ENCODE peak calls at places on chromosomes 12 and 14, in four cellular contexts. One of them, this sample, is unnamed.

GRCh38 chr12:57590536-57590891 is 478 bp upstream of the PIP4K2C start:
- DNase-seq in T-helper 17 cell: no peak
- DNase-seq in small intestine: no peak
- DNase-seq in NCI-H460: no peak
- DNase-seq in this sample: no peak

GRCh38 chr12:8011331-8011730 is 21.2 kb upstream of the FOXJ2 start:
- DNase-seq in small intestine: no peak
- DNase-seq in T-helper 17 cell: no peak
- DNase-seq in NCI-H460: no peak
- DNase-seq in this sample: no peak

GRCh38 chr12:48061943-48062719 is 43.7 kb downstream of the SENP1 start:
- DNase-seq in T-helper 17 cell: no peak
- DNase-seq in small intestine: peak; percentile 22
- DNase-seq in NCI-H460: peak; percentile 28
- DNase-seq in this sample: no peak

GRCh38 chr14:23308721-23309445 is 2.2 kb downstream of the BCL2L2 start:
- DNase-seq in T-helper 17 cell: no peak
- DNase-seq in NCI-H460: no peak
- DNase-seq in small intestine: no peak
- DNase-seq in this sample: no peak

GRCh38 chr12:71007736-71008449 is 87.4 kb upstream of the PTPRR start:
- DNase-seq in T-helper 17 cell: no peak
- DNase-seq in NCI-H460: no peak
- DNase-seq in small intestine: no peak
- DNase-seq in this sample: no peak

GRCh38 chr12:121575051-121575450 is 5.8 kb downstream of the KDM2B start:
- DNase-seq in T-helper 17 cell: no peak
- DNase-seq in small intestine: no peak
- DNase-seq in NCI-H460: no peak
- DNase-seq in this sample: no peak

GRCh38 chr14:89025581-89026236 is 201.3 kb downstream of the TTC8 start:
- DNase-seq in T-helper 17 cell: no peak
- DNase-seq in small intestine: no peak
- DNase-seq in NCI-H460: no peak
- DNase-seq in this sample: no peak

GRCh38 chr12:102426599-102427541 is 53.5 kb downstream of the IGF1 start:
- DNase-seq in T-helper 17 cell: no peak
- DNase-seq in NCI-H460: no peak
- DNase-seq in small intestine: no peak
- DNase-seq in this sample: no peak

GRCh38 chr14:100577321-100577985 is 9.8 kb downstream of the BEGAIN start:
- DNase-seq in NCI-H460: no peak
- DNase-seq in small intestine: no peak
- DNase-seq in T-helper 17 cell: no peak
- DNase-seq in this sample: no peak

GRCh38 chr12:4157122-4157521 is 116.4 kb upstream of the CCND2 start:
- DNase-seq in T-helper 17 cell: no peak
- DNase-seq in NCI-H460: no peak
- DNase-seq in small intestine: no peak
- DNase-seq in this sample: no peak

GRCh38 chr12:121328620-121329019 is 23.6 kb downstream of the ANAPC5 start:
- DNase-seq in NCI-H460: no peak
- DNase-seq in small intestine: no peak
- DNase-seq in T-helper 17 cell: no peak
- DNase-seq in this sample: no peak

GRCh38 chr12:11823043-11823442 is 173.6 kb downstream of the ETV6 start:
- DNase-seq in NCI-H460: no peak
- DNase-seq in small intestine: no peak
- DNase-seq in T-helper 17 cell: no peak
- DNase-seq in this sample: no peak

GRCh38 chr12:13982010-13982409 is 608 bp upstream of the GRIN2B start:
- DNase-seq in small intestine: no peak
- DNase-seq in NCI-H460: no peak
- DNase-seq in T-helper 17 cell: no peak
- DNase-seq in this sample: no peak

GRCh38 chr14:79254069-79254775 is 957.1 kb downstream of the DIO2 start:
- DNase-seq in T-helper 17 cell: no peak
- DNase-seq in NCI-H460: no peak
- DNase-seq in small intestine: no peak
- DNase-seq in this sample: no peak

GRCh38 chr14:69535230-69535848 is 39.3 kb downstream of the CCDC177 start:
- DNase-seq in NCI-H460: peak; percentile 54
- DNase-seq in small intestine: peak; percentile 51
- DNase-seq in T-helper 17 cell: no peak
- DNase-seq in this sample: peak; percentile 12

GRCh38 chr14:32896979-32897723 is 41.5 kb upstream of the NPAS3 start:
- DNase-seq in T-helper 17 cell: no peak
- DNase-seq in NCI-H460: peak; percentile 20
- DNase-seq in small intestine: peak; percentile 28
- DNase-seq in this sample: no peak

GRCh38 chr14:84254205-84254788 is 1275.6 kb upstream of the FLRT2 start:
- DNase-seq in small intestine: no peak
- DNase-seq in NCI-H460: no peak
- DNase-seq in T-helper 17 cell: no peak
- DNase-seq in this sample: no peak

GRCh38 chr12:674272-674781 is 11.1 kb upstream of the NINJ2 start:
- DNase-seq in NCI-H460: no peak
- DNase-seq in small intestine: peak; percentile 16
- DNase-seq in T-helper 17 cell: peak; percentile 22
- DNase-seq in this sample: no peak

GRCh38 chr12:5493018-5493417 is 61.1 kb downstream of the NTF3 start:
- DNase-seq in T-helper 17 cell: no peak
- DNase-seq in NCI-H460: no peak
- DNase-seq in small intestine: peak; percentile 61
- DNase-seq in this sample: no peak

GRCh38 chr14:65229431-65230286 is 127.3 kb upstream of the MAX start:
- DNase-seq in T-helper 17 cell: peak; percentile 21
- DNase-seq in small intestine: peak; percentile 79
- DNase-seq in NCI-H460: peak; percentile 21
- DNase-seq in this sample: no peak

GRCh38 chr14:103094406-103095209 is at the start of gene EXOC3L4:
- DNase-seq in small intestine: peak; percentile 95
- DNase-seq in NCI-H460: no peak
- DNase-seq in T-helper 17 cell: no peak
- DNase-seq in this sample: no peak

GRCh38 chr12:119061208-119061796 is 80.0 kb downstream of the SRRM4 start:
- DNase-seq in T-helper 17 cell: no peak
- DNase-seq in small intestine: peak; percentile 1
- DNase-seq in NCI-H460: peak; percentile 44
- DNase-seq in this sample: no peak

This sample was measured in NCI-H2081 treated with DMSO at 0.1 percent for 48 hours.